ENCODE peak calls at places on chromosomes 2 and 18, in five cellular contexts. D, I, J, R and K are unnamed samples.

GRCh38 chr2:239249781-239250180 is 151.0 kb downstream of the HDAC4 start:
- DNase-seq in R (no peak), D (no peak), I (no peak), J (no peak), K (no peak)

GRCh38 chr2:150938586-150938985 is 323.1 kb downstream of the RBM43 start:
- DNase-seq in I (no peak), D (no peak), R (peak), J (no peak), K (no peak)

GRCh38 chr2:100178085-100178788 is 35.8 kb upstream of the AFF3 start:
- DNase-seq in R (peak), I (peak), D (no peak), J (no peak), K (peak)

GRCh38 chr2:177165103-177165583 is 47.5 kb upstream of the HNRNPA3 start:
- DNase-seq in D (no peak), I (peak), J (no peak), R (peak), K (no peak)

GRCh38 chr2:61928816-61929471 is 23.5 kb downstream of the COMMD1 start:
- DNase-seq in J (no peak), D (no peak), R (peak), I (no peak), K (no peak)

GRCh38 chr18:59303006-59303405 is 15.4 kb downstream of the CPLX4 start:
- DNase-seq in D (no peak), I (no peak), R (no peak), J (no peak), K (no peak)

GRCh38 chr2:1436369-1436768 is 23.1 kb downstream of the TPO start:
- DNase-seq in I (no peak), D (no peak), R (no peak), J (no peak), K (no peak)

GRCh38 chr2:58341047-58341446 is 99.9 kb upstream of the FANCL start:
- DNase-seq in I (no peak), D (no peak), J (no peak), R (no peak), K (no peak)

GRCh38 chr18:23772327-23772920 is 83.2 kb downstream of the LAMA3 start:
- DNase-seq in J (no peak), D (no peak), I (no peak), R (no peak), K (no peak)

GRCh38 chr18:78506031-78506461 is 473.6 kb upstream of the SALL3 start:
- DNase-seq in R (no peak), D (no peak), J (no peak), I (no peak), K (peak)

GRCh38 chr2:19119326-19120001 is 239.0 kb downstream of the OSR1 start:
- DNase-seq in D (no peak), R (no peak), J (no peak), I (no peak), K (no peak)

GRCh38 chr18:79512461-79513380 is 117.0 kb downstream of the NFATC1 start:
- DNase-seq in D (no peak), R (no peak), J (no peak), I (no peak), K (no peak)

GRCh38 chr18:60188943-60189342 is 183.6 kb downstream of the MC4R start:
- DNase-seq in J (no peak), R (no peak), I (no peak), D (no peak), K (no peak)

GRCh38 chr2:188303363-188304031 is 11.8 kb downstream of the GULP1 start:
- DNase-seq in I (no peak), J (no peak), D (no peak), R (peak), K (peak)